ENCODE peak calls at places on chromosomes 11 and 22, in seven cellular contexts. One of them, this sample, is unnamed.

GRCh38 chr22:50473855-50474671 is 772 bp downstream of the SBF1 start:
- DNase-seq in prostate gland: no peak
- DNase-seq in MM.1S: no peak
- DNase-seq in body of pancreas: peak
- DNase-seq in naive thymus-derived CD4-positive, alpha-beta T cell: no peak
- DNase-seq in aorta: no peak
- DNase-seq in left ventricle myocardium inferior: peak
- DNase-seq in this sample: peak

GRCh38 chr22:31945971-31946680 is 1.8 kb downstream of the YWHAH start:
- DNase-seq in prostate gland: no peak
- DNase-seq in MM.1S: no peak
- DNase-seq in body of pancreas: no peak
- DNase-seq in naive thymus-derived CD4-positive, alpha-beta T cell: no peak
- DNase-seq in aorta: no peak
- DNase-seq in left ventricle myocardium inferior: no peak
- DNase-seq in this sample: no peak

GRCh38 chr11:84316866-84317560 is 1030.8 kb upstream of the CCDC90B start:
- DNase-seq in prostate gland: no peak
- DNase-seq in MM.1S: no peak
- DNase-seq in body of pancreas: no peak
- DNase-seq in naive thymus-derived CD4-positive, alpha-beta T cell: no peak
- DNase-seq in aorta: no peak
- DNase-seq in left ventricle myocardium inferior: no peak
- DNase-seq in this sample: no peak

GRCh38 chr11:95494856-95495255 is 263.9 kb upstream of the SESN3 start:
- DNase-seq in prostate gland: no peak
- DNase-seq in MM.1S: no peak
- DNase-seq in body of pancreas: no peak
- DNase-seq in naive thymus-derived CD4-positive, alpha-beta T cell: no peak
- DNase-seq in aorta: no peak
- DNase-seq in left ventricle myocardium inferior: no peak
- DNase-seq in this sample: no peak

GRCh38 chr11:121563003-121563402 is 110.2 kb upstream of the SORL1-AS1 start:
- DNase-seq in prostate gland: no peak
- DNase-seq in MM.1S: no peak
- DNase-seq in body of pancreas: no peak
- DNase-seq in naive thymus-derived CD4-positive, alpha-beta T cell: no peak
- DNase-seq in aorta: no peak
- DNase-seq in left ventricle myocardium inferior: no peak
- DNase-seq in this sample: no peak

GRCh38 chr22:38901111-38901641 is 29.2 kb upstream of the CBX6 start:
- DNase-seq in prostate gland: no peak
- DNase-seq in MM.1S: peak
- DNase-seq in body of pancreas: no peak
- DNase-seq in naive thymus-derived CD4-positive, alpha-beta T cell: no peak
- DNase-seq in aorta: no peak
- DNase-seq in left ventricle myocardium inferior: no peak
- DNase-seq in this sample: no peak

GRCh38 chr22:22816171-22816514 is 71.5 kb upstream of the IGLL5 start:
- DNase-seq in prostate gland: no peak
- DNase-seq in MM.1S: no peak
- DNase-seq in body of pancreas: no peak
- DNase-seq in naive thymus-derived CD4-positive, alpha-beta T cell: no peak
- DNase-seq in aorta: no peak
- DNase-seq in left ventricle myocardium inferior: no peak
- DNase-seq in this sample: no peak

GRCh38 chr11:122863704-122864326 is 18.7 kb upstream of the JHY start:
- DNase-seq in prostate gland: no peak
- DNase-seq in MM.1S: peak
- DNase-seq in body of pancreas: peak
- DNase-seq in naive thymus-derived CD4-positive, alpha-beta T cell: peak
- DNase-seq in aorta: peak
- DNase-seq in left ventricle myocardium inferior: peak
- DNase-seq in this sample: peak

GRCh38 chr11:37277896-37278465 is 679.9 kb upstream of the RAG2 start:
- DNase-seq in prostate gland: no peak
- DNase-seq in MM.1S: no peak
- DNase-seq in body of pancreas: no peak
- DNase-seq in naive thymus-derived CD4-positive, alpha-beta T cell: no peak
- DNase-seq in aorta: no peak
- DNase-seq in left ventricle myocardium inferior: no peak
- DNase-seq in this sample: no peak

GRCh38 chr11:101706015-101706414 is 122.2 kb upstream of the TRPC6 start:
- DNase-seq in prostate gland: no peak
- DNase-seq in MM.1S: no peak
- DNase-seq in body of pancreas: no peak
- DNase-seq in naive thymus-derived CD4-positive, alpha-beta T cell: no peak
- DNase-seq in aorta: no peak
- DNase-seq in left ventricle myocardium inferior: no peak
- DNase-seq in this sample: no peak

GRCh38 chr11:67563354-67564114 is 20.1 kb upstream of the GSTP1 start:
- DNase-seq in prostate gland: no peak
- DNase-seq in MM.1S: no peak
- DNase-seq in body of pancreas: peak
- DNase-seq in naive thymus-derived CD4-positive, alpha-beta T cell: no peak
- DNase-seq in aorta: peak
- DNase-seq in left ventricle myocardium inferior: peak
- DNase-seq in this sample: peak

GRCh38 chr22:30279389-30279788 is 9.9 kb downstream of the CASTOR1 start:
- DNase-seq in prostate gland: no peak
- DNase-seq in MM.1S: no peak
- DNase-seq in body of pancreas: no peak
- DNase-seq in naive thymus-derived CD4-positive, alpha-beta T cell: no peak
- DNase-seq in aorta: peak
- DNase-seq in left ventricle myocardium inferior: peak
- DNase-seq in this sample: no peak

GRCh38 chr11:86150826-86151187 is 81.9 kb upstream of the PICALM start:
- DNase-seq in prostate gland: no peak
- DNase-seq in MM.1S: no peak
- DNase-seq in body of pancreas: no peak
- DNase-seq in naive thymus-derived CD4-positive, alpha-beta T cell: no peak
- DNase-seq in aorta: no peak
- DNase-seq in left ventricle myocardium inferior: no peak
- DNase-seq in this sample: no peak

GRCh38 chr22:32814289-32814865 is 12.9 kb downstream of the TIMP3 start:
- DNase-seq in prostate gland: no peak
- DNase-seq in MM.1S: no peak
- DNase-seq in body of pancreas: no peak
- DNase-seq in naive thymus-derived CD4-positive, alpha-beta T cell: no peak
- DNase-seq in aorta: no peak
- DNase-seq in left ventricle myocardium inferior: no peak
- DNase-seq in this sample: no peak

GRCh38 chr11:34633990-34634725 is 13.3 kb downstream of the EHF start:
- DNase-seq in prostate gland: no peak
- DNase-seq in MM.1S: peak
- DNase-seq in body of pancreas: no peak
- DNase-seq in naive thymus-derived CD4-positive, alpha-beta T cell: peak
- DNase-seq in aorta: no peak
- DNase-seq in left ventricle myocardium inferior: no peak
- DNase-seq in this sample: no peak

GRCh38 chr11:31422703-31423102 is 53.0 kb downstream of the DNAJC24 start:
- DNase-seq in prostate gland: no peak
- DNase-seq in MM.1S: no peak
- DNase-seq in body of pancreas: no peak
- DNase-seq in naive thymus-derived CD4-positive, alpha-beta T cell: no peak
- DNase-seq in aorta: no peak
- DNase-seq in left ventricle myocardium inferior: no peak
- DNase-seq in this sample: no peak

GRCh38 chr11:12089041-12089440 is 21.3 kb upstream of the MICAL2 start:
- DNase-seq in prostate gland: no peak
- DNase-seq in MM.1S: no peak
- DNase-seq in body of pancreas: no peak
- DNase-seq in naive thymus-derived CD4-positive, alpha-beta T cell: no peak
- DNase-seq in aorta: no peak
- DNase-seq in left ventricle myocardium inferior: no peak
- DNase-seq in this sample: no peak

GRCh38 chr11:121368504-121368903 is 75.9 kb downstream of the SC5D start:
- DNase-seq in prostate gland: no peak
- DNase-seq in MM.1S: no peak
- DNase-seq in body of pancreas: no peak
- DNase-seq in naive thymus-derived CD4-positive, alpha-beta T cell: no peak
- DNase-seq in aorta: no peak
- DNase-seq in left ventricle myocardium inferior: no peak
- DNase-seq in this sample: no peak

GRCh38 chr11:8233691-8234424 is 29.8 kb downstream of the LMO1 start:
- DNase-seq in prostate gland: no peak
- DNase-seq in MM.1S: no peak
- DNase-seq in body of pancreas: no peak
- DNase-seq in naive thymus-derived CD4-positive, alpha-beta T cell: no peak
- DNase-seq in aorta: no peak
- DNase-seq in left ventricle myocardium inferior: no peak
- DNase-seq in this sample: peak

GRCh38 chr11:37306563-37306962 is 708.5 kb upstream of the RAG2 start:
- DNase-seq in prostate gland: no peak
- DNase-seq in MM.1S: no peak
- DNase-seq in body of pancreas: no peak
- DNase-seq in naive thymus-derived CD4-positive, alpha-beta T cell: no peak
- DNase-seq in aorta: no peak
- DNase-seq in left ventricle myocardium inferior: no peak
- DNase-seq in this sample: no peak

GRCh38 chr11:65382036-65382803 is at the start of gene SLC25A45:
- DNase-seq in prostate gland: peak
- DNase-seq in MM.1S: peak
- DNase-seq in body of pancreas: peak
- DNase-seq in naive thymus-derived CD4-positive, alpha-beta T cell: peak
- DNase-seq in aorta: peak
- DNase-seq in left ventricle myocardium inferior: peak
- DNase-seq in this sample: peak
- H3K4me3 ChIP-seq in prostate gland: peak
- H3K4me3 ChIP-seq in MM.1S: peak
- H3K4me3 ChIP-seq in body of pancreas: no peak
- H3K4me3 ChIP-seq in naive thymus-derived CD4-positive, alpha-beta T cell: peak
- H3K4me3 ChIP-seq in aorta: no peak
- H3K4me3 ChIP-seq in left ventricle myocardium inferior: peak
- H3K4me3 ChIP-seq in this sample: peak

DNA sequence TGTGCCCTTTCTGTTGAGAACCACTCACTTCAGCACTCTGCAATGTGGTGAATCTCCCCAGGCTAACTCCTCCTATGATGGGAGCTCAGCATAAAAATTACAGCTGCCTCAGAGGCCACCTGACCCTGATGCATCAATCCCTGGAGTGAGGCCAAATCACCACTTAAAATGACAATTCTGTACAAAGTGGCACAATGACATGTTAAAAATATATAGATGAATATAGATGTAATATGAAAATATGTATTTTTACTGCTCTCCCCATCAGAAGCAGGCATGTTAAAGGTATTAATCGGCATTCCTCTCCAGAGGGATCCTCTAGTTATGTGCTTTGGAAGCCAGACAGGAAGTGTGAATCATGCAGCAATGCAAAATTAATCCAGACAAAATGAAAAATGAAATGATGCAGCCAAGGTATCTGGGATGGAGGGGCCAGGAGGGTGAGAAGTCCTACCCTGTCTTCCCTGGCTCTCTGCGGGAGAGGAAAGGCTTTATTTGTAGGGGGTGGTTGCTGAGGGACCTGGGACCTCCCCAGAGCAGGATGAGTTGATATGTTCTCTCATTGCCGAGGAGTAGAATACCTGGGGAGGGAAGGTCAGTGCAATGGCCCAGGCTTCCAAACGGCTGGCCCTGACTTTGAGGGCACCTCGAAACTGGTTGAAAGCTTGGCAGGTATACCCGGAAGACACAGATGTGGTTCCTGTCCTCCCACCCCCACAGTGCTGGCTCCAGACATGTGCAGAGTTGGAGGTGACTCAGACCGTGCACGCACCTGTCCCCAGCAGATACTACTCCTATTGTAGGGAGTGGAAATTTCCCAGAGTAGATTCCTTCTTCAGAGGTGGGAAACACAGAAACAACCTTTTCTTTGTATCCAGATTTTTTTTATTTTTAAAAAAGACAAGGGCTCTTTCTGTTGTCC is 347.9 kb upstream of the NCAM1 start:
- DNase-seq in prostate gland: no peak
- DNase-seq in MM.1S: no peak
- DNase-seq in body of pancreas: peak
- DNase-seq in naive thymus-derived CD4-positive, alpha-beta T cell: no peak
- DNase-seq in aorta: no peak
- DNase-seq in left ventricle myocardium inferior: no peak
- DNase-seq in this sample: no peak
- H3K27ac ChIP-seq in prostate gland: no peak
- H3K27ac ChIP-seq in MM.1S: no peak
- H3K27ac ChIP-seq in body of pancreas: peak
- H3K27ac ChIP-seq in naive thymus-derived CD4-positive, alpha-beta T cell: no peak
- H3K27ac ChIP-seq in aorta: no peak
- H3K27ac ChIP-seq in left ventricle myocardium inferior: no peak
- H3K27ac ChIP-seq in this sample: no peak

GRCh38 chr22:43409046-43409445 is 2.8 kb upstream of the MPPED1 start:
- DNase-seq in prostate gland: no peak
- DNase-seq in MM.1S: no peak
- DNase-seq in body of pancreas: no peak
- DNase-seq in naive thymus-derived CD4-positive, alpha-beta T cell: no peak
- DNase-seq in aorta: no peak
- DNase-seq in left ventricle myocardium inferior: no peak
- DNase-seq in this sample: no peak

GRCh38 chr22:43412808-43413785 is 1.3 kb downstream of the MPPED1 start:
- DNase-seq in prostate gland: no peak
- DNase-seq in MM.1S: no peak
- DNase-seq in body of pancreas: no peak
- DNase-seq in naive thymus-derived CD4-positive, alpha-beta T cell: no peak
- DNase-seq in aorta: no peak
- DNase-seq in left ventricle myocardium inferior: no peak
- DNase-seq in this sample: no peak

GRCh38 chr22:43411981-43412807 is at the start of gene MPPED1:
- DNase-seq in prostate gland: no peak
- DNase-seq in MM.1S: no peak
- DNase-seq in body of pancreas: no peak
- DNase-seq in naive thymus-derived CD4-positive, alpha-beta T cell: no peak
- DNase-seq in aorta: no peak
- DNase-seq in left ventricle myocardium inferior: no peak
- DNase-seq in this sample: no peak

GRCh38 chr22:43409800-43410199 is 2.0 kb upstream of the MPPED1 start:
- DNase-seq in prostate gland: no peak
- DNase-seq in MM.1S: no peak
- DNase-seq in body of pancreas: no peak
- DNase-seq in naive thymus-derived CD4-positive, alpha-beta T cell: no peak
- DNase-seq in aorta: no peak
- DNase-seq in left ventricle myocardium inferior: no peak
- DNase-seq in this sample: no peak

GRCh38 chr22:43411040-43411919 is 534 bp upstream of the MPPED1 start:
- DNase-seq in prostate gland: no peak
- DNase-seq in MM.1S: no peak
- DNase-seq in body of pancreas: no peak
- DNase-seq in naive thymus-derived CD4-positive, alpha-beta T cell: no peak
- DNase-seq in aorta: no peak
- DNase-seq in left ventricle myocardium inferior: no peak
- DNase-seq in this sample: no peak
- H3K4me3 ChIP-seq in prostate gland: peak
- H3K4me3 ChIP-seq in MM.1S: no peak
- H3K4me3 ChIP-seq in body of pancreas: no peak
- H3K4me3 ChIP-seq in naive thymus-derived CD4-positive, alpha-beta T cell: no peak
- H3K4me3 ChIP-seq in aorta: no peak
- H3K4me3 ChIP-seq in left ventricle myocardium inferior: peak
- H3K4me3 ChIP-seq in this sample: no peak

DNA sequence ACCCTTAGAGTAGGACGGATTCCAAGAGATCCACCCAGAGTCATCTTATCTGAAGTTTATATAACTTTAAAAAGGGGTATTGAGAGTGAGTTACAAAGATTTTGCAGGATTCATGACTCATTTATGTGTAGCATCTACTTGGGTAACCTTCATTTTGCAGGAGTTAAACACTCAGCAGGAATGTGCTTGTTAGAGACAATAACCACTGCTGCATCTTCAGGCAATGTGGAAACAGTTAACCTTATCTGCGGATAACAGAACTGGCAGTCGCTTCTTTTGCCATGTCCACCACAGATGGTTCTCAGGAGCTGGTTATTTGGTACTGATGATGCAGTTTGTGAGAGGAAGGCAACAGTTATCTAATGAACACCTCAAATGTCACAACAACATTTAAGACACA is 417.9 kb upstream of the DDI1 start:
- DNase-seq in prostate gland: no peak
- DNase-seq in MM.1S: no peak
- DNase-seq in body of pancreas: no peak
- DNase-seq in naive thymus-derived CD4-positive, alpha-beta T cell: no peak
- DNase-seq in aorta: no peak
- DNase-seq in left ventricle myocardium inferior: no peak
- DNase-seq in this sample: no peak
- H3K27ac ChIP-seq in prostate gland: no peak
- H3K27ac ChIP-seq in MM.1S: no peak
- H3K27ac ChIP-seq in body of pancreas: no peak
- H3K27ac ChIP-seq in naive thymus-derived CD4-positive, alpha-beta T cell: no peak
- H3K27ac ChIP-seq in aorta: no peak
- H3K27ac ChIP-seq in left ventricle myocardium inferior: no peak
- H3K27ac ChIP-seq in this sample: no peak

This sample was measured in thyroid gland.